ENCODE peak calls at places on chromosome 13, in eight cellular contexts. V is astrocyte, K is progenitor cell of endocrine pancreas, E is upper lobe of right lung, L is AG09319, F is right lobe of liver, B is brain microvascular endothelial cell, J is GM20000. R is an unnamed sample.
A peak's percentile ranks its signal among the peaks of the same experiment; 100 is the strongest.

GRCh38 chr13:44904982-44905381 is 84.3 kb downstream of the NUFIP1 start:
- DNase-seq in L (peak; percentile 97), K (no peak), F (no peak), E (no peak), B (peak; percentile 97), J (no peak), V (peak; percentile 97), R (no peak)

GRCh38 chr13:70432276-70432805 is 324.1 kb upstream of the KLHL1 start:
- DNase-seq in F (no peak), E (no peak), V (no peak), B (no peak), L (no peak), K (no peak), J (no peak), R (no peak)

GRCh38 chr13:75769141-75769905 is 133.2 kb downstream of the LMO7 start:
- DNase-seq in J (no peak), V (no peak), B (no peak), E (no peak), L (no peak), K (no peak), F (no peak), R (no peak)

GRCh38 chr13:66915596-66916185 is 314.4 kb downstream of the PCDH9 start:
- DNase-seq in K (no peak), V (peak; percentile 54), L (no peak), B (peak; percentile 33), F (no peak), J (no peak), E (no peak), R (no peak)

GRCh38 chr13:62294210-62294609 is 878.6 kb upstream of the PCDH20 start:
- DNase-seq in K (no peak), B (peak; percentile 16), J (no peak), F (no peak), L (no peak), V (peak; percentile 1), E (no peak), R (no peak)

GRCh38 chr13:34515201-34515600 is 426.9 kb upstream of the NBEA start:
- DNase-seq in L (no peak), J (no peak), B (no peak), K (no peak), V (no peak), E (no peak), F (no peak), R (no peak)

GRCh38 chr13:94344126-94344863 is 135.2 kb downstream of the DCT start:
- DNase-seq in K (no peak), L (no peak), V (peak; percentile 38), E (no peak), J (no peak), B (peak; percentile 74), F (no peak), R (no peak)

GRCh38 chr13:102589291-102589822 is 7.4 kb upstream of the TPP2 start:
- DNase-seq in L (no peak), E (no peak), F (no peak), V (no peak), K (no peak), B (no peak), J (no peak), R (no peak)

GRCh38 chr13:31278874-31279273 is 79.1 kb downstream of the B3GLCT start:
- DNase-seq in E (no peak), J (no peak), F (no peak), V (peak; percentile 68), B (no peak), L (no peak), K (no peak), R (no peak)

GRCh38 chr13:101452519-101453485 is at the start of gene ITGBL1:
- DNase-seq in B (no peak), L (no peak), E (no peak), F (no peak), J (no peak), K (no peak), V (no peak), R (no peak)

GRCh38 chr13:107450426-107450825 is 764.9 kb downstream of the LIG4 start:
- DNase-seq in J (no peak), V (no peak), E (no peak), B (no peak), F (no peak), L (no peak), K (no peak), R (no peak)

GRCh38 chr13:79662882-79663281 is 181.9 kb downstream of the NDFIP2 start:
- DNase-seq in K (no peak), B (no peak), F (no peak), L (no peak), V (no peak), E (no peak), J (no peak), R (no peak)

GRCh38 chr13:27599845-27600553 is 20.3 kb downstream of the LNX2 start:
- DNase-seq in K (no peak), V (peak; percentile 81), E (no peak), F (no peak), J (no peak), B (peak; percentile 76), L (no peak), R (no peak)

GRCh38 chr13:73177911-73178565 is 119.2 kb downstream of the KLF5 start:
- DNase-seq in K (no peak), V (no peak), F (no peak), J (no peak), E (no peak), B (no peak), L (no peak), R (no peak)

GRCh38 chr13:52047463-52047862 is 23.0 kb downstream of the UTP14C start:
- DNase-seq in E (no peak), J (no peak), K (no peak), L (no peak), V (no peak), F (no peak), B (no peak), R (no peak)

GRCh38 chr13:52053460-52053859 is 29.0 kb downstream of the UTP14C start:
- DNase-seq in L (no peak), B (no peak), J (no peak), F (no peak), E (no peak), K (no peak), V (no peak), R (no peak)

GRCh38 chr13:52043675-52044074 is 19.2 kb downstream of the UTP14C start:
- DNase-seq in E (no peak), B (no peak), J (no peak), F (no peak), V (no peak), L (no peak), K (no peak), R (no peak)

GRCh38 chr13:52051400-52051799 is 26.9 kb downstream of the UTP14C start:
- DNase-seq in E (no peak), K (no peak), F (no peak), V (no peak), J (no peak), B (no peak), L (no peak), R (no peak)

GRCh38 chr13:52048516-52048915 is 24.0 kb downstream of the UTP14C start:
- DNase-seq in E (no peak), V (no peak), F (no peak), K (no peak), L (no peak), B (peak; percentile 58), J (no peak), R (no peak)
- TF ChIP-seq CTCF in E (no peak), V (no peak), F (no peak), K (no peak), L (no peak), B (no peak), J (no peak), R (no peak)

DNA sequence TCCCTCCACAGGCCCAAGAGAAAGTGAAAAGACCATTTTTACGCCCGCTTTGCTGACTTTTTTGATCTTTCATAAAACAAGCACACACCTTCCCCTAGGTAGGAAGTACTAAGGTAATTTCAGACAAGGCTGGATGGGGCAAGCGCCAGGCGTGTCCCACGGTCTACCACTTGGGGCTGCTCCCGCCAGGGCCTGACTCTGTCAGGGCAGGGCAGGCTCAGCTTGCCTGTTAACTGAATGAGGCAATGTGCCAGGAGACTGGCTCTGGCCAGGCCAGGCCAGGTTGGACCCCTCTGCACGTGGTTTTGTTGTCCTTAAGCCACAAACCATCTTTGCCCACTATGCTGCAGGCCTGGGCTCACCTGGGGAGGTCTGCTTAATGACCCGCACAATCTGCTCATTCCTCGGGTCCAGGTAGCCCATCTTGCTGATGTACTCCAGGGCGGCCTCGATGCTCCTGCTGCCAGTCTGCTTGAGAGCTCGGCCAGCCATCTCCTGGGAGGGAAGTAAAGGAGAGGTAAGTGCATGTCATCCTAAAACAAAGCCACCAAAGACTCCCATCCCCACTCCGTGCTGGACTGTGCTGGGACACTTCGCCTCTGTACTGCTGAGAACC is 70.4 kb downstream of the LATS2 start:
- DNase-seq in J (no peak), L (no peak), B (no peak), V (no peak), K (no peak), E (no peak), F (no peak), R (no peak)
- TF ChIP-seq CTCF in J (no peak), L (no peak), B (no peak), V (no peak), K (no peak), E (no peak), F (no peak), R (no peak)

GRCh38 chr13:25247345-25247744 is 39.9 kb downstream of the MTMR6 start:
- DNase-seq in F (no peak), B (no peak), K (no peak), L (no peak), V (no peak), J (no peak), E (no peak), R (no peak)

GRCh38 chr13:25252770-25253169 is 34.5 kb downstream of the MTMR6 start:
- DNase-seq in L (no peak), F (no peak), K (no peak), B (no peak), V (no peak), J (no peak), E (no peak), R (no peak)

GRCh38 chr13:25252229-25252628 is 35.1 kb downstream of the MTMR6 start:
- DNase-seq in K (no peak), F (no peak), L (no peak), E (no peak), B (no peak), J (no peak), V (no peak), R (no peak)

GRCh38 chr13:25248071-25248470 is 39.2 kb downstream of the MTMR6 start:
- DNase-seq in F (no peak), B (no peak), V (no peak), L (no peak), E (no peak), J (no peak), K (no peak), R (no peak)

GRCh38 chr13:25249001-25249543 is 38.2 kb downstream of the MTMR6 start:
- DNase-seq in E (no peak), B (peak; percentile 36), J (peak; percentile 24), F (no peak), K (no peak), V (peak; percentile 28), L (peak; percentile 39), R (no peak)
- TF ChIP-seq CTCF in E (peak; percentile 17), B (peak; percentile 68), J (peak; percentile 22), F (peak; percentile 38), K (peak; percentile 55), V (peak; percentile 41), L (peak; percentile 59), R (no peak)

DNA sequence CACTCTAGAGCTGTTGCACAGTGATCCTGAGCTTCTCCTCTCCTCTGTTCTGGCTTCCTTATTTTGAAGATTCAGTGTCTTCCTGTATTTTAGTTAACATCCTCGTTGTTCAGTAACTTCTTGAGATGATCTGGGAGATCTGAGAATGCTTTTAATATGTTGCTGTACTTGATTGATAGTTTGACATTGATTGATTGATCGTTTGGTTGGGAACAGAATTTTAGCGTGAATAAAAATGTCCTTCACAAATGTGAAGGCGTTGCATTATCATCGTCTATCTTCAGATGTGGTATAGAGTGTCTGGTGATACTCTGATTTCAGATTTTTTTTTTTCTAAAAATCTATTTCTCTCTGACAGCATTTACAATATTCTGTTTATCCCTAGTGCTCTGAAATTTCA is 80.1 kb upstream of the KLF12 start:
- DNase-seq in L (no peak), E (no peak), V (no peak), F (no peak), K (no peak), J (no peak), B (no peak), R (no peak)
- TF ChIP-seq CTCF in L (no peak), E (no peak), V (no peak), F (no peak), K (no peak), J (no peak), B (no peak), R (no peak)

R was measured in glutamatergic neuron.